ENCODE peak calls at places on chromosomes 3 and 15, in six cellular contexts. X, B, G, D, L and T are unnamed samples.

GRCh38 chr3:171266034-171266805 is 194.0 kb downstream of the TNIK start:
- DNase-seq in X (no peak), B (no peak), G (no peak), D (no peak), L (no peak), T (peak; percentile 17)

GRCh38 chr3:24829632-24830229 is 335.1 kb upstream of the THRB start:
- DNase-seq in X (no peak), B (peak; percentile 72), G (peak; percentile 28), D (peak; percentile 15), L (no peak), T (no peak)

GRCh38 chr3:29186131-29186599 is 94.7 kb upstream of the RBMS3 start:
- DNase-seq in X (no peak), B (no peak), G (no peak), D (peak; percentile 36), L (peak; percentile 97), T (peak; percentile 98)

GRCh38 chr15:70023769-70024491 is 73.8 kb downstream of the TLE3 start:
- DNase-seq in X (no peak), B (no peak), G (peak; percentile 21), D (peak; percentile 64), L (peak; percentile 37), T (peak; percentile 78)

GRCh38 chr3:33030802-33031201 is 66.1 kb downstream of the GLB1 start:
- DNase-seq in X (no peak), B (no peak), G (no peak), D (no peak), L (no peak), T (no peak)

GRCh38 chr3:138348950-138349739 is 766 bp downstream of the MRAS start:
- DNase-seq in X (no peak), B (peak; percentile 50), G (peak; percentile 9), D (no peak), L (no peak), T (peak; percentile 33)

GRCh38 chr3:157824281-157824680 is 281.9 kb downstream of the SHOX2 start:
- DNase-seq in X (no peak), B (no peak), G (no peak), D (no peak), L (no peak), T (no peak)

GRCh38 chr3:9069971-9070370 is 106.7 kb upstream of the RAD18 start:
- DNase-seq in X (no peak), B (no peak), G (no peak), D (no peak), L (no peak), T (no peak)

GRCh38 chr3:171011109-171011508 is 15.4 kb downstream of the SLC2A2 start:
- DNase-seq in X (no peak), B (no peak), G (no peak), D (no peak), L (no peak), T (no peak)

GRCh38 chr3:53628546-53629395 is 134.4 kb downstream of the CACNA1D start:
- DNase-seq in X (no peak), B (peak; percentile 18), G (no peak), D (peak; percentile 76), L (no peak), T (no peak)

GRCh38 chr3:16174389-16174788 is at the start of gene GALNT15:
- DNase-seq in X (no peak), B (peak; percentile 25), G (peak; percentile 51), D (peak; percentile 61), L (no peak), T (peak; percentile 100)

GRCh38 chr3:36729204-36730056 is 34.9 kb downstream of the DCLK3 start:
- DNase-seq in X (no peak), B (peak; percentile 44), G (no peak), D (peak; percentile 66), L (peak; percentile 73), T (peak; percentile 68)

GRCh38 chr15:89647191-89647851 is 7.9 kb downstream of the KIF7 start:
- DNase-seq in X (peak; percentile 10), B (peak; percentile 82), G (peak; percentile 94), D (peak; percentile 54), L (peak; percentile 72), T (peak; percentile 56)

GRCh38 chr3:188877381-188877780 is 294.4 kb upstream of the TPRG1 start:
- DNase-seq in X (no peak), B (no peak), G (no peak), D (no peak), L (no peak), T (no peak)

GRCh38 chr3:156300929-156301806 is 180.8 kb downstream of the KCNAB1 start:
- DNase-seq in X (peak; percentile 26), B (no peak), G (no peak), D (no peak), L (no peak), T (no peak)

GRCh38 chr3:28860307-28860706 is 420.6 kb upstream of the RBMS3 start:
- DNase-seq in X (no peak), B (no peak), G (no peak), D (no peak), L (no peak), T (peak; percentile 7)

GRCh38 chr15:39721893-39722292 is 60.7 kb downstream of the FSIP1 start:
- DNase-seq in X (no peak), B (no peak), G (no peak), D (no peak), L (no peak), T (no peak)

GRCh38 chr15:60675763-60676162 is 196.8 kb upstream of the ICE2 start:
- DNase-seq in X (no peak), B (no peak), G (no peak), D (no peak), L (no peak), T (no peak)

GRCh38 chr3:123884258-123884831 is at the start of gene MYLK:
- DNase-seq in X (peak; percentile 4), B (peak; percentile 99), G (peak; percentile 66), D (peak; percentile 71), L (peak; percentile 85), T (peak; percentile 81)

GRCh38 chr3:114685053-114685630 is 391.3 kb downstream of the TIGIT start:
- DNase-seq in X (no peak), B (peak; percentile 42), G (no peak), D (no peak), L (no peak), T (no peak)

GRCh38 chr3:127289646-127290575 is 2.1 kb upstream of the PRR20G start:
- DNase-seq in X (no peak), B (no peak), G (no peak), D (peak; percentile 15), L (no peak), T (peak; percentile 13)

GRCh38 chr3:127288921-127289645 is 1.2 kb upstream of the PRR20G start:
- DNase-seq in X (no peak), B (no peak), G (no peak), D (no peak), L (no peak), T (no peak)

GRCh38 chr3:127286571-127287140 is 1.2 kb downstream of the PRR20G start:
- DNase-seq in X (no peak), B (no peak), G (no peak), D (peak; percentile 74), L (peak; percentile 38), T (peak; percentile 21)

GRCh38 chr3:127288343-127288742 is 497 bp upstream of the PRR20G start:
- DNase-seq in X (no peak), B (no peak), G (no peak), D (no peak), L (no peak), T (no peak)

DNA sequence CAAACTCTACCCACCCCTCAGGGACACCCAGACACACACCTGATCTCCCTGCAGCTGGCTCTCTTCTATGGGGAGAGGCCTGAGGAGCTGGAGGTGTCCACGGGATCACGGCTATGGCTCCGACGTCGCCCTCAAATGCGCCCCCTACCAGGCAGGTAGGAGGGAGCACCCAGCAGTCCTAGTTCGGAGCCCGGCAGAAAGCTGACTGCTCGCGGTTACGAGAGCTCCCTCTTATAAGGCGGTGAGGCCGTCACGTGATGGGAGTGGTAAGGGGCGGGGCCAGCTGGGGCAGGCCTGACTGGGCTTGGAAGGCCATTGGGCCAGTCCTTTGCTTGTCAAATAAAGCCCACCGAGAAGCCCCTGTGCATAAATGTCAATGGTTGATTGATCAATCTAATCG is at the start of gene PRR20G:
- DNase-seq in X (no peak), B (no peak), G (no peak), D (no peak), L (no peak), T (no peak)
- H3K4me3 ChIP-seq in X (no peak within 1 kb of the TSS), B (no peak within 1 kb of the TSS), G (no peak within 1 kb of the TSS), D (no peak within 1 kb of the TSS), L (peak within 1 kb of the TSS; percentile 58), T (no peak within 1 kb of the TSS)

DNA sequence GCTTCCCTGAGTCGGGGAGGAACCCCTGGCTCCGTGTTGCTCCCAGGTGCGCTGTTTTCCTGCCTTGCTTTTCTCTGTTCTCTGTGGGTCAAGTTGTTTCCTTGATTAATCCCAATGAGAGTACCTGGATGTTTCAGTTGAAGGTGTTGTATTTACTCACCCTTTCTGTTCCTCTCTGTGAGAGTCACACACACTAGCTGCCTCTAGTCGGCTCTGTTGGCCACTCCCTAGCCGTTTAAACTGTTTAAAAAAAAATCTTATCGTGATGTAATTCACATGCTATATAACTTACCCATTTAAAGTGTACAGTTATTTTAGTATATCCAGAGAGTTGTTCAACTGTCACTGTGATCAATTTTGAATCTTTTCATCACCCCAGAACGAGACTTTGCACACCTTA is 74.0 kb downstream of the AKAP13 start:
- DNase-seq in X (no peak), B (no peak), G (no peak), D (no peak), L (no peak), T (no peak)
- TF ChIP-seq CTCF in X (no peak), B (no peak), G (no peak), D (peak; percentile 13), L (no peak), T (no peak)

GRCh38 chr15:92463826-92464225 is 70.1 kb downstream of the ST8SIA2 start:
- DNase-seq in X (no peak), B (no peak), G (no peak), D (no peak), L (no peak), T (peak; percentile 6)

GRCh38 chr15:92468987-92469386 is 75.3 kb downstream of the ST8SIA2 start:
- DNase-seq in X (no peak), B (no peak), G (no peak), D (no peak), L (no peak), T (no peak)

GRCh38 chr15:92463352-92463751 is 69.7 kb downstream of the ST8SIA2 start:
- DNase-seq in X (no peak), B (no peak), G (no peak), D (no peak), L (no peak), T (no peak)

GRCh38 chr15:92467245-92467644 is 73.6 kb downstream of the ST8SIA2 start:
- DNase-seq in X (no peak), B (no peak), G (no peak), D (no peak), L (no peak), T (no peak)

GRCh38 chr15:92466834-92467233 is 73.2 kb downstream of the ST8SIA2 start:
- DNase-seq in X (no peak), B (no peak), G (no peak), D (no peak), L (no peak), T (no peak)
- H3K4me3 ChIP-seq in X (no peak overlapping the region), B (no peak overlapping the region), G (no peak overlapping the region), D (no peak overlapping the region), L (no peak overlapping the region), T (no peak overlapping the region)

DNA sequence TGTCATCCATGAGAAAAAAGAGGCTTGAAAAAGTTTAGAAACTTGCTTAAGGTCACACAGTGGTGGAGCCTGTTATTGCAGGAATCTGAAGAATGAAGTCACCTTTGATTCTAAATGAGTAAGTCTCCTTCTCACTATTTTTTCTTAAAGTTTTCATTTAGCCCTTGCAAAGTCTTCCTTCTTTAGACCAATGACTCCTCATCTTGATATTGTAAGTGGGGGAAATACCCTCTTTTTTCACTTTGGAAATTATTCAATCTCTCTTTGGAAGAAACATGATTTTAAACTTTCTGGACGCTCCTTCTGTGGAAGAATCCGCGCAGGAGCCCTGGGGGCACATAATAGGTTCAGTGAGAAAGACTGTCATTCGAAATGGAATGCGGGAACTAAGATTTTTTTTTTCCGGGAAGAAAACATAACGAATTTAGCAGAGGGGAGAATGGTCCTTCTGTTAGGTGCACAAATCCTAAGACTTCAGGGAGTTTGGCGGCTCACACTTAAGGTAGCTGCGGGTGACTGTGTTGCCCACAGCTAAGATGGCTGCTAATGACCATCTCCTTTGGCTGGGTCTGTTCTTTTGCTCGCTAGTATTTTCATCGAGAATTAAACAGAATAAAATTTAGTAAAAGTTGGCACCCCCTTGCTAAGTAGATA is 614 bp upstream of the SLMAP start:
- DNase-seq in X (peak; percentile 67), B (peak; percentile 76), G (peak; percentile 71), D (peak; percentile 83), L (peak; percentile 79), T (peak; percentile 42)
- TF ChIP-seq CTCF in X (peak; percentile 13), B (peak; percentile 35), G (peak; percentile 10), D (peak; percentile 38), L (peak; percentile 30), T (no peak)